ENCODE peak calls at places on chromosomes 11 and 22, in seven cellular contexts. V is GM12865, K is AG04449, E is heart right ventricle, O is OCI-LY7, B is pancreas, J is tibial nerve. W is an unnamed sample.

GRCh38 chr22:31676700-31677099 is 14.7 kb upstream of the PISD start:
- DNase-seq in V (peak; percentile 91), K (no peak), E (peak; percentile 94), O (peak; percentile 87), B (peak; percentile 97), J (peak; percentile 88), W (peak; percentile 81)

GRCh38 chr11:126855536-126855935 is 145.0 kb downstream of the KIRREL3 start:
- DNase-seq in V (no peak), K (no peak), E (no peak), O (no peak), B (no peak), J (no peak), W (no peak)

GRCh38 chr22:28629420-28630184 is 50.0 kb downstream of the TTC28 start:
- DNase-seq in V (no peak), K (no peak), E (no peak), O (no peak), B (no peak), J (no peak), W (peak; percentile 28)

GRCh38 chr11:73268671-73269271 is 3.4 kb upstream of the P2RY6 start:
- DNase-seq in V (no peak), K (no peak), E (no peak), O (no peak), B (no peak), J (no peak), W (no peak)

GRCh38 chr22:39353346-39353745 is 3.6 kb downstream of the SYNGR1 start:
- DNase-seq in V (no peak), K (no peak), E (no peak), O (no peak), B (no peak), J (no peak), W (no peak)

GRCh38 chr22:42283288-42284229 is 13.1 kb upstream of the TCF20 start:
- DNase-seq in V (no peak), K (no peak), E (no peak), O (no peak), B (no peak), J (no peak), W (peak; percentile 33)

GRCh38 chr11:64339754-64340408 is at the start of gene CCDC88B:
- DNase-seq in V (peak; percentile 91), K (no peak), E (peak; percentile 65), O (peak; percentile 92), B (no peak), J (no peak), W (peak; percentile 78)

GRCh38 chr11:34603129-34604001 is 17.5 kb upstream of the EHF start:
- DNase-seq in V (no peak), K (no peak), E (no peak), O (no peak), B (no peak), J (no peak), W (no peak)

GRCh38 chr11:71206186-71206585 is 46.2 kb downstream of the SHANK2 start:
- DNase-seq in V (no peak), K (no peak), E (no peak), O (no peak), B (no peak), J (no peak), W (no peak)

GRCh38 chr22:31944700-31945477 is 554 bp downstream of the YWHAH start:
- DNase-seq in V (peak; percentile 22), K (no peak), E (peak; percentile 73), O (peak; percentile 58), B (no peak), J (no peak), W (peak; percentile 67)

GRCh38 chr22:20267441-20268288 is 453 bp downstream of the RTN4R start:
- DNase-seq in V (no peak), K (no peak), E (no peak), O (no peak), B (peak; percentile 44), J (no peak), W (peak; percentile 70)

GRCh38 chr22:29144786-29145160 is 60.9 kb upstream of the EMID1 start:
- DNase-seq in V (no peak), K (no peak), E (no peak), O (no peak), B (no peak), J (no peak), W (no peak)

GRCh38 chr11:45930031-45930794 is 7.8 kb downstream of the LARGE2 start:
- DNase-seq in V (peak; percentile 96), K (no peak), E (peak; percentile 58), O (peak; percentile 96), B (peak; percentile 64), J (no peak), W (peak; percentile 74)
- TF ChIP-seq CTCF in V (no peak), K (no peak), E (no peak), O (no peak), B (no peak), J (no peak), W (no peak)

DNA sequence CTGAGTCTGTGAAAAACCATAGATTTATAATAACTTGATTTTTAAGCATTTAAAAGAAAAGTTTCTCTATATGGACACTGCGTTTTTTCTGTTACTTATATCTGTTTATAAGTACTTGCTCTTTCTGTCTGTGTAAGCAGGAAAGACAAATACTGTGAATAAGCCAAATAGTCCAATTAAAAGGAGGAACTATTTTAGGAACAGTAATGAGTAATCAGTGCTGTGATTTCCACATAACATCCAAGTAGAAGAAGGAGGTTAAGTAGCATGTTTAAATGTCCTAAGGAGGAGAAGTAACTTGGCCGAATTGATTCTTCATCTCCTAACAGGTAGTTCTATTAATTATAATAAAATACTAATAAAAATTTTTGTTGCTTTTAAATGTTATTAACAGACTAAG is 40.8 kb downstream of the ZNF214 start:
- DNase-seq in V (no peak), K (no peak), E (no peak), O (no peak), B (no peak), J (no peak), W (no peak)
- H3K4me3 ChIP-seq in V (no peak overlapping the region), K (no peak overlapping the region), E (no peak overlapping the region), O (no peak overlapping the region), B (no peak overlapping the region), J (no peak overlapping the region), W (no peak overlapping the region)

DNA sequence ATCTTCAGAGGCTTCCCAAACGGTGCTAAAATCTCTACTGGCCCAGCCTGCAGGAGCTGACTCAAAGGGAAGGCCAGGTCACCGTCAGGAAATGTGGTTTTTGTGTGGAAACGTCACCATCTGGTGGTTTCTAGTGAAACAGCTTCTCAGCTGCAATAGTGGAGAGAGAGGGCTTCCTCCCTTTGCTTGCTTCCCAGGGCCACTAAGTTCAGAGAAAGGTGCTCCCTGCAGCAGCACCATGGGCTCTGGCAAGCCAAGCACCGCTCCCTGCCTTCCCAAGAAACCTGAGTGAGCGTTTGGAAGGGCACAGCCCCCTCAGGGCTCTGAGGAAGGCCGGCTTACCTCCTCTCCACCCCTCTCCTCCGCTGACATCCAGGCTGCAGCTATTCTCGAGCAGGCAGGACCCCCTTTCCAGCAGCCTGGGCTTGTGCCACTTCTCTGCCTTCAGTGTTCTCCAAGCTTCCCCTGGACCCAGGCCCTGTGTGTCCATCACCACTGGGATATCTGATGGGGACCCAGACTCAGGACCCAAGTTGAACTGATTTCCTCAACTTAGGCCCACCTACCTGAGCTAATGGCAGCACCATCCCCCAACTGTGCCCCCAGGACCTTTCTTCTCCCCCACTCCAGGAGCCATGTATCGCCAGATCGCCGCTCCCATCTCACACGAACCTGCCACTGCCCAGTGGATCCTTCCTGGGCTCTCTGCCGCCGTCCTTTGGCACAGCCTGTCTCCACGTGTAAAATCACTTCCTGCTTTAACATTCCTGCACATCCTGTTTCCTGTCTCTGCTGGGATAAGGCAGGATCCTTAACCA is 9.8 kb downstream of the SPATA19 start:
- DNase-seq in V (peak; percentile 73), K (no peak), E (no peak), O (peak; percentile 31), B (peak; percentile 60), J (peak; percentile 40), W (peak; percentile 81)
- TF ChIP-seq CTCF in V (peak; percentile 59), K (peak; percentile 48), E (peak; percentile 68), O (peak; percentile 65), B (no peak), J (peak; percentile 56), W (peak; percentile 69)

GRCh38 chr22:41028841-41029240 is 63.6 kb upstream of the EP300 start:
- DNase-seq in V (peak; percentile 18), K (peak; percentile 83), E (no peak), O (no peak), B (no peak), J (no peak), W (peak; percentile 78)

GRCh38 chr22:41022470-41023298 is 69.7 kb upstream of the EP300 start:
- DNase-seq in V (peak; percentile 90), K (no peak), E (peak; percentile 94), O (peak; percentile 92), B (peak; percentile 92), J (peak; percentile 89), W (peak; percentile 95)

GRCh38 chr22:41021655-41022454 is 70.5 kb upstream of the EP300 start:
- DNase-seq in V (peak; percentile 73), K (no peak), E (peak; percentile 80), O (peak; percentile 83), B (peak; percentile 73), J (peak; percentile 63), W (peak; percentile 87)

GRCh38 chr22:41021039-41021654 is 70.0 kb downstream of the RBX1 start:
- DNase-seq in V (peak; percentile 25), K (no peak), E (peak; percentile 18), O (peak; percentile 59), B (peak; percentile 22), J (no peak), W (peak; percentile 16)

DNA sequence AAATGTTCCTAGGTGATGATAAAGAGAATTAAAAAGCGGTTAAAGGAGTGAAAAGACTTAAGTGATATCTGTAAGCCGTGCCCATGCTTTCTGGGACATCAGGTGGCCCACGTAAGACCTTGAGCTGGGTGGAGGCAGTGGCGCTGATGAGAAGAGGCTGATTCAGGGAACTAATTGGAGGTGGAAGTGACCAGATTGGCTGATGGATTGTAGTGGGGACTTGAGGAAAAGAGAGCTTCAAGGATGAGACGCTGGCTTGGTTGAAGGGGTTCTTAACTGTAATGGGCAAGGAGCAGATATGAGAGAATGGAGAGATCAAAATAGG is 69.1 kb upstream of the EP300 start:
- DNase-seq in V (no peak), K (no peak), E (no peak), O (no peak), B (no peak), J (no peak), W (no peak)
- H3K4me3 ChIP-seq in V (no peak overlapping the region), K (no peak overlapping the region), E (no peak overlapping the region), O (no peak overlapping the region), B (no peak overlapping the region), J (no peak overlapping the region), W (peak overlapping the region; percentile 53)

GRCh38 chr11:118028626-118029025 is 42.4 kb downstream of the IL10RA start:
- DNase-seq in V (no peak), K (no peak), E (no peak), O (no peak), B (no peak), J (no peak), W (no peak)

GRCh38 chr11:118033443-118033842 is 43.4 kb upstream of the TMPRSS4 start:
- DNase-seq in V (peak; percentile 80), K (no peak), E (no peak), O (no peak), B (no peak), J (no peak), W (no peak)

DNA sequence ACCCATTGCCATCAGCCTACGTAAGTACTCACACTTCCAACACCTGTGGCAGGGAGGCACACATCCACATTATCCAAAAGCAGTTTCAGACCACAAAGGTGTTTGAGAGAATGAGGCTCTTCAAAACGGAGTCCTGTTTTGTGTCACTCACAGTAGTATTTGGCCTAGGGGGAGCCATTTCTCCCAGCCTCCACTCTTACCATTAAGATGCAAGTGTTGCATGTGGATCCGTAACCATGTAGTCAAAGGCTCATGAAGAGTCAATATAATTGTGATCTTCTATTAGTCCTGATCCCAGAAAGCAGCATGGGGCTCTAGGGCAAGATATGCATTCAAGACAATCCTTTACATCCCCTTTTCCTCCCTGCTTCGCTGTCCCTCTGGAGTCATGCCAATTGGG is 41.5 kb downstream of the IL10RA start:
- DNase-seq in V (no peak), K (no peak), E (no peak), O (no peak), B (no peak), J (no peak), W (no peak)
- TF ChIP-seq CTCF in V (no peak), K (no peak), E (no peak), O (peak; percentile 49), B (no peak), J (no peak), W (no peak)

GRCh38 chr11:74683941-74684481 is 47.2 kb downstream of the CHRDL2 start:
- DNase-seq in V (no peak), K (no peak), E (no peak), O (no peak), B (no peak), J (no peak), W (no peak)
- H3K4me3 ChIP-seq in V (no peak overlapping the region), K (peak overlapping the region; percentile 25), E (peak overlapping the region; percentile 44), O (no peak overlapping the region), B (no peak overlapping the region), J (peak overlapping the region; percentile 56), W (no peak overlapping the region)